ENCODE peak calls at places on chromosomes 7 and 10, in six cellular contexts. J is colonic mucosa; I is fibroblast of lung; P is epithelial cell of esophagus; H is Caco-2; E is CD4-positive, alpha-beta T cell. D is an unnamed sample.

GRCh38 chr7:13007331-13007730 is 319.9 kb downstream of the ARL4A start:
- DNase-seq in P (no peak), E (no peak), I (no peak), J (no peak), H (no peak), D (no peak)

GRCh38 chr7:45622058-45622457 is 47.9 kb downstream of the ADCY1 start:
- DNase-seq in J (no peak), P (no peak), E (no peak), I (no peak), H (no peak), D (no peak)

GRCh38 chr10:82310839-82311238 is 435.8 kb downstream of the NRG3 start:
- DNase-seq in J (no peak), I (no peak), E (no peak), P (no peak), H (no peak), D (no peak)

GRCh38 chr7:38317457-38318037 is 44.1 kb upstream of the TARP start:
- DNase-seq in I (no peak), J (no peak), P (no peak), H (no peak), E (no peak), D (no peak)

GRCh38 chr7:93902777-93903423 is 3.5 kb upstream of the GNGT1 start:
- DNase-seq in J (peak), E (no peak), H (no peak), I (peak), P (peak), D (peak)

GRCh38 chr10:71719464-71720303 is at the start of gene C10orf105:
- DNase-seq in H (no peak), P (no peak), I (no peak), J (no peak), E (no peak), D (no peak)

GRCh38 chr10:92544296-92544695 is 29.6 kb downstream of the IDE start:
- DNase-seq in E (no peak), P (peak), J (no peak), I (no peak), H (peak), D (no peak)

GRCh38 chr7:56287429-56288138 is 171.4 kb upstream of the NUPR2 start:
- DNase-seq in J (no peak), P (peak), I (no peak), E (no peak), H (no peak), D (no peak)

GRCh38 chr7:96663457-96663856 is 46.2 kb downstream of the SEM1 start:
- DNase-seq in E (no peak), P (no peak), J (no peak), H (no peak), I (no peak), D (no peak)

GRCh38 chr10:98340261-98340675 is 72.3 kb upstream of the LOXL4 start:
- DNase-seq in P (peak), E (no peak), J (no peak), H (no peak), I (no peak), D (peak)

GRCh38 chr10:132631348-132631735 is 93.8 kb downstream of the INPP5A start:
- DNase-seq in H (no peak), E (no peak), I (peak), P (peak), J (peak), D (peak)

GRCh38 chr7:16066805-16067459 is 354.4 kb downstream of the CRPPA start:
- DNase-seq in P (no peak), J (no peak), I (peak), H (no peak), E (no peak), D (peak)

GRCh38 chr10:61052469-61053205 is 108.7 kb upstream of the RHOBTB1 start:
- DNase-seq in I (no peak), H (no peak), P (no peak), J (no peak), E (no peak), D (no peak)

GRCh38 chr7:30598121-30598876 is 3.6 kb downstream of the GARS1 start:
- DNase-seq in E (no peak), I (peak), J (no peak), H (no peak), P (peak), D (peak)

GRCh38 chr7:127251048-127251451 is 1.7 kb downstream of the GRM8 start:
- DNase-seq in J (no peak), I (no peak), P (no peak), H (no peak), E (no peak), D (no peak)

GRCh38 chr10:61923210-61924024 is 21.9 kb downstream of the ARID5B start:
- DNase-seq in I (peak), E (no peak), H (no peak), J (no peak), P (peak), D (peak)

GRCh38 chr10:21263839-21264238 is 261.6 kb downstream of the SKIDA1 start:
- DNase-seq in J (no peak), I (no peak), P (no peak), E (no peak), H (no peak), D (no peak)

GRCh38 chr10:21260060-21260792 is 265.3 kb downstream of the SKIDA1 start:
- DNase-seq in P (no peak), J (no peak), H (no peak), E (no peak), I (no peak), D (peak)

GRCh38 chr10:21263266-21263803 is 262.1 kb downstream of the SKIDA1 start:
- DNase-seq in E (no peak), P (no peak), I (no peak), H (peak), J (no peak), D (no peak)

GRCh38 chr10:21260793-21261149 is 264.7 kb downstream of the SKIDA1 start:
- DNase-seq in H (no peak), E (no peak), J (no peak), P (no peak), I (no peak), D (peak)

GRCh38 chr10:21261705-21262285 is 263.7 kb downstream of the SKIDA1 start:
- DNase-seq in J (no peak), H (no peak), E (no peak), P (no peak), I (no peak), D (no peak)
- TF ChIP-seq CTCF in J (no peak), H (no peak), E (no peak), P (no peak), I (no peak), D (no peak)

GRCh38 chr7:137289101-137289500 is 54.4 kb downstream of the PTN start:
- DNase-seq in P (no peak), J (no peak), I (no peak), E (no peak), H (no peak), D (no peak)

GRCh38 chr7:137282043-137282442 is 61.5 kb downstream of the PTN start:
- DNase-seq in P (no peak), H (no peak), E (no peak), J (no peak), I (peak), D (no peak)

GRCh38 chr7:137283147-137283546 is 60.4 kb downstream of the PTN start:
- DNase-seq in J (no peak), P (no peak), H (no peak), E (no peak), I (no peak), D (no peak)

DNA sequence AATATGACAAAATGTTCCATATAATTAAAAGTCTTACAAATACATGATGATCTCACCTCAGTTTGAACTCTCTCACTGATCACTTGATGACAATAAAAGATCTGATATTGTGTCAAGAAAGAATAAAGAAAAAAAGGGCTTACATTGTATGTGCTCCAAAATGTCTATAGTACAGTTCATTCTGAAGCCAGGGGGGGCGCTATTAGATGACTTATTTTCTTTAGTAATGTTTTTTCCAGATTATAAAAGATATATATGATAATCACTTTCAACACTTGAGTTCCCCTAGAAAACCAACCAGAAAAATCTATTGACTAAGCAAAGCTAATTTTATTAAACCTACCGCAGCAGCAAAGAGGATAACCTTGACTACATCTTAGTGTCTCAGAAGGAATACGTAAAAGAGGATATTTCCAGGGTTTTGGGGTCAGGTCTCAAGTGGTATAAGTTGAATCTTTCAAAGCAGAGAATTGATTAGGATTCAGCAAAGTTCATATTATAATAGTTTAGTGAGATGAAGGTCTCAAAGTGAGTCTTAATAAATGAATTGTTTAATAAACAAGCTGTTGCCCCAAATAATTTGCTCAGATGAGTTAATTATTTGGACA is 55.8 kb downstream of the PTN start:
- DNase-seq in I (peak), E (no peak), J (no peak), H (no peak), P (peak), D (peak)
- TF ChIP-seq CTCF in I (peak), E (no peak), J (no peak), H (peak), P (peak), D (peak)

GRCh38 chr7:118068-118802 is 74.1 kb upstream of the FAM20C start:
- DNase-seq in P (no peak), J (no peak), E (no peak), H (no peak), I (no peak), D (no peak)

GRCh38 chr7:119377-120163 is 72.8 kb upstream of the FAM20C start:
- DNase-seq in E (no peak), P (no peak), I (peak), H (no peak), J (peak), D (no peak)

GRCh38 chr7:120164-120555 is 72.2 kb upstream of the FAM20C start:
- DNase-seq in J (no peak), H (no peak), I (no peak), E (no peak), P (no peak), D (no peak)

GRCh38 chr7:120591-120991 is 71.8 kb upstream of the FAM20C start:
- DNase-seq in H (no peak), E (no peak), P (no peak), J (no peak), I (no peak), D (no peak)

GRCh38 chr7:118803-119376 is 73.5 kb upstream of the FAM20C start:
- DNase-seq in J (no peak), P (no peak), H (no peak), E (no peak), I (no peak), D (no peak)
- TF ChIP-seq CTCF in J (no peak), P (no peak), H (no peak), E (no peak), I (no peak), D (no peak)

DNA sequence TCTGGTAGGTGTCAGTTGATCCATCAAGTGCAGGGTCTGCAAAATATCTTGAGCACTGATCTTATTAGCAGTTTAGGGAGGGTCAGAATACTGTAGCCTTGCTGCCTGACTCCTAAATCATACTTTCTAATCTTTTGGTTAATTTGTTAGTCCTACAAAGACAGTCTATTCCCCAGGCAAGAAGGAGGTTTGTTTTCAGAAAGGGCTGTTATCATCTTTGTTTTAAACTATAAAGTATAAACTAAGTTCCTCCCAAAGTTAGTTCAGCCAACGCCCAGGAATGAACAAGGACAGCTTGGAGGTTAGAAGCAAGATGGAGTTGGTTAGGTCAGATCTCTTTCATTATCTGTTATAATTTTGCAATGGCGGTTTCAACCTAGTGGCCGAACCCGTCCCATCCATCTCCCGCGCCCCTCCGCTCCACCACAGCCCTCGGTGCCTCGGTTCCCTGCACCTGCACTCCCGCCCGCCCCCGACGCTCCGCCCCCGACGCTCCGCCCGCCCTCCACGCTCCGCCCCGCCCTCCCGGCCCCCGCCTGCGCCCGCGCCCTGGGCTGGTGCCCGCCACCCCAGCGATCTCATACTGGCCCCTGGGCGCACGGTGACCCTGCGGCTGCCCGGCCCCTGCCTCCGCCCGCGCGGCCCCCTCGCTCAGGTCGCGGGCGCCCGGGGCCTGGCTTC is at the start of gene ADCK2:
- DNase-seq in E (peak), H (peak), J (peak), P (peak), I (no peak), D (no peak)
- TF ChIP-seq CTCF in E (no peak), H (no peak), J (no peak), P (no peak), I (no peak), D (no peak)

GRCh38 chr7:91046322-91047088 is 217.7 kb upstream of the FZD1 start:
- DNase-seq in P (no peak), E (no peak), I (peak), H (no peak), J (no peak), D (peak)
- TF ChIP-seq CTCF in P (no peak), E (no peak), I (peak), H (no peak), J (no peak), D (peak)

GRCh38 chr7:75740846-75741497 is 2.2 kb upstream of the HIP1 start:
- DNase-seq in H (no peak), P (no peak), I (no peak), E (no peak), J (peak), D (peak)

GRCh38 chr7:75737856-75738603 is 711 bp downstream of the HIP1 start:
- DNase-seq in E (no peak), J (no peak), P (no peak), I (no peak), H (no peak), D (peak)

GRCh38 chr7:75738604-75738974 is at the start of gene HIP1:
- DNase-seq in E (no peak), J (no peak), I (no peak), H (no peak), P (no peak), D (peak)

GRCh38 chr7:75739796-75740672 is 1.3 kb upstream of the HIP1 start:
- DNase-seq in P (no peak), H (no peak), E (no peak), J (no peak), I (peak), D (peak)

GRCh38 chr7:75738975-75739795 is 444 bp upstream of the HIP1 start:
- DNase-seq in E (peak), I (peak), P (peak), H (peak), J (peak), D (peak)
- TF ChIP-seq CTCF in E (no peak), I (no peak), P (no peak), H (no peak), J (no peak), D (no peak)

D was measured in cardiac fibroblast.